ENCODE peak calls at places on chromosomes 5 and 9, in seven cellular contexts. Q is GM23248, R is HepG2, T is cardiac muscle cell, F is substantia nigra, X is psoas muscle, P is right lobe of liver. D is an unnamed sample.

GRCh38 chr9:2085719-2086515 is 70.8 kb downstream of the SMARCA2 start:
- DNase-seq in Q (peak; percentile 53), R (no peak), T (no peak), F (no peak), X (no peak), P (no peak), D (no peak)

GRCh38 chr5:132787076-132787475 is 10.0 kb upstream of the SEPTIN8 start:
- DNase-seq in Q (peak; percentile 81), R (no peak), T (no peak), F (no peak), X (no peak), P (no peak), D (no peak)

GRCh38 chr5:109612278-109612905 is 77.3 kb upstream of the MAN2A1 start:
- DNase-seq in Q (no peak), R (no peak), T (no peak), F (no peak), X (no peak), P (no peak), D (no peak)

GRCh38 chr9:33167949-33168535 is 906 bp upstream of the B4GALT1 start:
- DNase-seq in Q (peak; percentile 50), R (no peak), T (peak; percentile 38), F (no peak), X (no peak), P (no peak), D (no peak)

GRCh38 chr5:9351535-9351934 is 194.3 kb downstream of the SEMA5A start:
- DNase-seq in Q (peak; percentile 79), R (no peak), T (no peak), F (no peak), X (no peak), P (no peak), D (no peak)

GRCh38 chr5:133398646-133399081 is 213.7 kb downstream of the FSTL4 start:
- DNase-seq in Q (no peak), R (no peak), T (no peak), F (no peak), X (no peak), P (no peak), D (no peak)

GRCh38 chr9:82934949-82935348 is 128.0 kb downstream of the RASEF start:
- DNase-seq in Q (peak; percentile 34), R (peak; percentile 83), T (no peak), F (no peak), X (no peak), P (no peak), D (no peak)

GRCh38 chr5:93915142-93915553 is 173.7 kb upstream of the POU5F2 start:
- DNase-seq in Q (peak; percentile 68), R (peak; percentile 50), T (peak; percentile 20), F (no peak), X (no peak), P (no peak), D (no peak)

GRCh38 chr9:28212979-28213378 is 639.7 kb upstream of the C9orf72 start:
- DNase-seq in Q (peak; percentile 74), R (peak; percentile 86), T (peak; percentile 12), F (no peak), X (no peak), P (no peak), D (no peak)

GRCh38 chr5:91146905-91147600 is 236.1 kb downstream of the ARRDC3 start:
- DNase-seq in Q (no peak), R (no peak), T (no peak), F (no peak), X (no peak), P (peak; percentile 70), D (no peak)

GRCh38 chr5:137296213-137296702 is 202.9 kb downstream of the SPOCK1 start:
- DNase-seq in Q (no peak), R (no peak), T (no peak), F (no peak), X (no peak), P (no peak), D (no peak)

GRCh38 chr5:128669803-128670202 is 131.8 kb upstream of the FBN2 start:
- DNase-seq in Q (no peak), R (no peak), T (no peak), F (no peak), X (no peak), P (no peak), D (no peak)

GRCh38 chr9:35517552-35518211 is 27.8 kb downstream of the RUSC2 start:
- DNase-seq in Q (no peak), R (no peak), T (no peak), F (no peak), X (no peak), P (peak; percentile 56), D (no peak)

GRCh38 chr9:133463234-133463863 is 3.6 kb downstream of the CACFD1 start:
- DNase-seq in Q (no peak), R (no peak), T (no peak), F (no peak), X (no peak), P (no peak), D (no peak)

GRCh38 chr5:153520952-153521351 is 30.5 kb downstream of the GRIA1 start:
- DNase-seq in Q (peak; percentile 40), R (no peak), T (no peak), F (no peak), X (no peak), P (no peak), D (no peak)

GRCh38 chr5:73825219-73825618 is 199.2 kb downstream of the ARHGEF28 start:
- DNase-seq in Q (no peak), R (no peak), T (no peak), F (no peak), X (no peak), P (no peak), D (no peak)

GRCh38 chr5:73822276-73822988 is 196.4 kb downstream of the ARHGEF28 start:
- DNase-seq in Q (no peak), R (no peak), T (no peak), F (no peak), X (no peak), P (no peak), D (no peak)

GRCh38 chr5:73821003-73821402 is 195.0 kb downstream of the ARHGEF28 start:
- DNase-seq in Q (no peak), R (no peak), T (no peak), F (no peak), X (no peak), P (no peak), D (no peak)

GRCh38 chr5:73823508-73823925 is 197.5 kb downstream of the ARHGEF28 start:
- DNase-seq in Q (peak; percentile 42), R (peak; percentile 96), T (no peak), F (no peak), X (no peak), P (no peak), D (no peak)

GRCh38 chr5:73822989-73823339 is 197.0 kb downstream of the ARHGEF28 start:
- DNase-seq in Q (peak; percentile 45), R (peak; percentile 85), T (no peak), F (no peak), X (no peak), P (no peak), D (no peak)
- H3K27ac ChIP-seq in Q (peak overlapping the region; percentile 31), R (peak overlapping the region; percentile 83), T (no peak overlapping the region), F (no peak overlapping the region), X (no peak overlapping the region), P (no peak overlapping the region), D (peak overlapping the region; percentile 11)

GRCh38 chr9:124371183-124371582 is 44.1 kb downstream of the PSMB7 start:
- DNase-seq in Q (peak; percentile 68), R (peak; percentile 30), T (no peak), F (no peak), X (no peak), P (no peak), D (no peak)
- H3K27ac ChIP-seq in Q (no peak overlapping the region), R (peak overlapping the region; percentile 19), T (no peak overlapping the region), F (no peak overlapping the region), X (no peak overlapping the region), P (no peak overlapping the region), D (no peak overlapping the region)

GRCh38 chr9:97959585-97959984 is 21.6 kb upstream of the HEMGN start:
- DNase-seq in Q (no peak), R (no peak), T (no peak), F (no peak), X (no peak), P (no peak), D (no peak)

GRCh38 chr9:97956365-97956764 is 18.4 kb upstream of the HEMGN start:
- DNase-seq in Q (no peak), R (no peak), T (no peak), F (no peak), X (no peak), P (no peak), D (no peak)

GRCh38 chr9:97958812-97959511 is 21.0 kb upstream of the HEMGN start:
- DNase-seq in Q (peak; percentile 80), R (no peak), T (no peak), F (no peak), X (no peak), P (no peak), D (no peak)

DNA sequence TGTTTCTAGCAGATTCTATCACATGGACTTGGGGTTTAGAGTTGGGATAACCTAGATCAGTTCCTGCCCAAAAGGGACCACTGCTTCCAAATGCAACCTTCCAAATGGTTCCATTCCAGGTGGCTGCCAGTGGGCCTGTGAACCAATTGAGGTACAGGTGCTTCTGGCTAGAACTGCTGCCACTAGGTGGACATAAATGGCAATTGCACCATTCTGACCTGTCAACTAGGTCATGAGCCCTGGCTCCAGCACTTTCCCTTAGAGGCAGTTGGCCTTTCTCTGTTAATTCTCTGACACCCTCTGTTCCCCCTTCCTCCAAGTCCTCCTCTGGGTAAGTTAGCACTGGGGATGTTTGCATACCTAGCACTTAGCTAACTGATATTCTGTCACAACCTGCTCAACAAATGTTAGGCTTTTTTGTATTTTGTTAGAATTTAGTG is 16.6 kb upstream of the HEMGN start:
- DNase-seq in Q (peak; percentile 38), R (peak; percentile 52), T (peak; percentile 77), F (no peak), X (no peak), P (peak; percentile 64), D (no peak)
- H3K27ac ChIP-seq in Q (no peak overlapping the region), R (no peak overlapping the region), T (no peak overlapping the region), F (no peak overlapping the region), X (no peak overlapping the region), P (no peak overlapping the region), D (no peak overlapping the region)

GRCh38 chr5:53355316-53355715 is 125.1 kb upstream of the FST start:
- DNase-seq in Q (no peak), R (no peak), T (no peak), F (no peak), X (no peak), P (no peak), D (no peak)

GRCh38 chr5:53350408-53350807 is 130.0 kb upstream of the FST start:
- DNase-seq in Q (no peak), R (no peak), T (no peak), F (no peak), X (no peak), P (no peak), D (no peak)

GRCh38 chr5:53355930-53356329 is 124.5 kb upstream of the FST start:
- DNase-seq in Q (no peak), R (no peak), T (no peak), F (no peak), X (no peak), P (no peak), D (no peak)

GRCh38 chr5:53350991-53351770 is 129.2 kb upstream of the FST start:
- DNase-seq in Q (no peak), R (no peak), T (peak; percentile 18), F (no peak), X (no peak), P (no peak), D (no peak)
- H3K27ac ChIP-seq in Q (no peak overlapping the region), R (no peak overlapping the region), T (no peak overlapping the region), F (no peak overlapping the region), X (no peak overlapping the region), P (no peak overlapping the region), D (no peak overlapping the region)